ENCODE peak calls at places on chromosome 1, in seven cellular contexts. K is NCI-H524, D is NCI-H345, V is dorsolateral prefrontal cortex, A is adipocyte, X is anterior cingulate cortex, W is mesenteric fat pad. T is an unnamed sample.

GRCh38 chr1:85244271-85245053 is 15.0 kb downstream of the C1orf52 start:
- DNase-seq in K (peak), D (no peak), V (no peak), A (peak), X (no peak), W (no peak), T (no peak)

GRCh38 chr1:203327684-203328457 is 22.6 kb downstream of the BTG2 start:
- DNase-seq in K (peak), D (peak), V (peak), A (peak), X (peak), W (peak), T (peak)

GRCh38 chr1:218584418-218585155 is 239.5 kb downstream of the TGFB2 start:
- DNase-seq in K (peak), D (no peak), V (no peak), A (no peak), X (no peak), W (no peak), T (no peak)

GRCh38 chr1:103949714-103950113 is 200.0 kb downstream of the AMY1C start:
- DNase-seq in K (peak), D (peak), V (no peak), A (no peak), X (no peak), W (no peak), T (no peak)

GRCh38 chr1:200388791-200389190 is 21.0 kb downstream of the ZNF281 start:
- DNase-seq in K (no peak), D (no peak), V (no peak), A (no peak), X (no peak), W (no peak), T (no peak)

GRCh38 chr1:213738658-213739057 is 249.1 kb upstream of the PROX1 start:
- DNase-seq in K (no peak), D (no peak), V (no peak), A (no peak), X (no peak), W (no peak), T (no peak)

GRCh38 chr1:172356620-172357019 is 63.9 kb upstream of the C1orf105 start:
- DNase-seq in K (no peak), D (no peak), V (no peak), A (peak), X (no peak), W (no peak), T (no peak)

GRCh38 chr1:202113690-202114300 is 8.9 kb upstream of the GPR37L1 start:
- DNase-seq in K (no peak), D (peak), V (no peak), A (no peak), X (no peak), W (no peak), T (no peak)

GRCh38 chr1:19010995-19011696 is 54.7 kb upstream of the IFFO2 start:
- DNase-seq in K (no peak), D (no peak), V (no peak), A (peak), X (no peak), W (no peak), T (peak)

GRCh38 chr1:157106813-157107189 is 7.2 kb upstream of the ETV3L start:
- DNase-seq in K (no peak), D (no peak), V (no peak), A (no peak), X (no peak), W (peak), T (no peak)

GRCh38 chr1:145960468-145961108 is 2.8 kb upstream of the LIX1L start:
- DNase-seq in K (peak), D (peak), V (peak), A (peak), X (peak), W (peak), T (no peak)

GRCh38 chr1:205319081-205320018 is 2.2 kb downstream of the NUAK2 start:
- DNase-seq in K (no peak), D (peak), V (no peak), A (peak), X (no peak), W (no peak), T (no peak)

GRCh38 chr1:171983584-171983983 is 142.3 kb downstream of the DNM3 start:
- DNase-seq in K (no peak), D (peak), V (no peak), A (peak), X (no peak), W (no peak), T (no peak)

GRCh38 chr1:216310776-216311175 is 112.5 kb downstream of the USH2A start:
- DNase-seq in K (peak), D (peak), V (no peak), A (peak), X (no peak), W (no peak), T (no peak)

GRCh38 chr1:101739826-101740330 is 256.8 kb downstream of the OLFM3 start:
- DNase-seq in K (no peak), D (no peak), V (no peak), A (no peak), X (no peak), W (no peak), T (no peak)

GRCh38 chr1:178098262-178098661 is 4.4 kb downstream of the RASAL2 start:
- DNase-seq in K (no peak), D (no peak), V (no peak), A (peak), X (no peak), W (no peak), T (no peak)

GRCh38 chr1:167460836-167461235 is 57.5 kb downstream of the CD247 start:
- DNase-seq in K (no peak), D (no peak), V (peak), A (no peak), X (no peak), W (peak), T (no peak)

GRCh38 chr1:227303662-227304061 is 14.6 kb downstream of the CDC42BPA start:
- DNase-seq in K (no peak), D (no peak), V (no peak), A (no peak), X (no peak), W (no peak), T (no peak)

GRCh38 chr1:214603819-214604252 is 841 bp downstream of the CENPF start:
- DNase-seq in K (peak), D (no peak), V (no peak), A (no peak), X (no peak), W (no peak), T (peak)

GRCh38 chr1:87977145-87977544 is 648.5 kb downstream of the LMO4 start:
- DNase-seq in K (no peak), D (no peak), V (no peak), A (no peak), X (no peak), W (no peak), T (no peak)

GRCh38 chr1:172293379-172293778 is 127.1 kb upstream of the C1orf105 start:
- DNase-seq in K (no peak), D (no peak), V (no peak), A (peak), X (no peak), W (no peak), T (no peak)

GRCh38 chr1:90879281-90879680 is 142.6 kb downstream of the ZNF644 start:
- DNase-seq in K (no peak), D (no peak), V (no peak), A (no peak), X (no peak), W (no peak), T (peak)

GRCh38 chr1:68047659-68048026 is 2.8 kb downstream of the DIRAS3 start:
- DNase-seq in K (no peak), D (no peak), V (no peak), A (no peak), X (no peak), W (no peak), T (no peak)

GRCh38 chr1:28812669-28813468 is 899 bp downstream of the OPRD1 start:
- DNase-seq in K (peak), D (peak), V (no peak), A (no peak), X (no peak), W (no peak), T (no peak)

GRCh38 chr1:3735683-3736070 is 16.6 kb upstream of the CCDC27 start:
- DNase-seq in K (no peak), D (no peak), V (no peak), A (no peak), X (no peak), W (no peak), T (no peak)

GRCh38 chr1:71083271-71083670 is 2.4 kb upstream of the ZRANB2 start:
- DNase-seq in K (no peak), D (no peak), V (no peak), A (no peak), X (no peak), W (no peak), T (no peak)

GRCh38 chr1:25425098-25426085 is 4.8 kb upstream of the RHCE start:
- DNase-seq in K (no peak), D (no peak), V (no peak), A (no peak), X (no peak), W (no peak), T (no peak)